ENCODE peak calls at places on chromosome 5, in five cellular contexts. F is HepG2, O is K562, X is HCT116, E is GM12878. Z is an unnamed sample.

GRCh38 chr5:67283275-67283987 is 86.8 kb upstream of the CD180 start:
- DNase-seq in F (peak), O (no peak), X (no peak), E (no peak), Z (no peak)

GRCh38 chr5:148732692-148733091 is 78.4 kb upstream of the HTR4 start:
- DNase-seq in F (no peak), O (no peak), X (no peak), E (no peak), Z (no peak)

GRCh38 chr5:105392122-105392709 is 1829.6 kb upstream of the NUDT12 start:
- DNase-seq in F (peak), O (peak), X (peak), E (no peak), Z (no peak)

GRCh38 chr5:110250790-110251189 is 475.7 kb downstream of the TMEM232 start:
- DNase-seq in F (no peak), O (no peak), X (no peak), E (no peak), Z (no peak)

GRCh38 chr5:111830333-111830732 is 73.3 kb upstream of the NREP start:
- DNase-seq in F (no peak), O (no peak), X (peak), E (no peak), Z (no peak)

GRCh38 chr5:3182477-3182876 is 413.2 kb upstream of the IRX1 start:
- DNase-seq in F (no peak), O (no peak), X (no peak), E (no peak), Z (no peak)

GRCh38 chr5:97542469-97542868 is 359.4 kb upstream of the RIOK2 start:
- DNase-seq in F (no peak), O (no peak), X (no peak), E (no peak), Z (no peak)

GRCh38 chr5:179319741-179320281 is 25.4 kb downstream of the ADAMTS2 start:
- DNase-seq in F (no peak), O (no peak), X (no peak), E (no peak), Z (no peak)

GRCh38 chr5:133219296-133219695 is 167.5 kb downstream of the HSPA4 start:
- DNase-seq in F (no peak), O (no peak), X (no peak), E (no peak), Z (no peak)

GRCh38 chr5:171316258-171317121 is 7.4 kb downstream of the TLX3 start:
- DNase-seq in F (no peak), O (no peak), X (no peak), E (no peak), Z (no peak)

GRCh38 chr5:57804500-57804899 is 321.9 kb upstream of the ACTBL2 start:
- DNase-seq in F (no peak), O (no peak), X (no peak), E (no peak), Z (no peak)

GRCh38 chr5:151086905-151087360 is 6.1 kb upstream of the TNIP1 start:
- DNase-seq in F (no peak), O (no peak), X (no peak), E (no peak), Z (no peak)

GRCh38 chr5:173705512-173705825 is 89.0 kb upstream of the BOD1 start:
- DNase-seq in F (no peak), O (no peak), X (no peak), E (no peak), Z (no peak)

GRCh38 chr5:126357585-126358342 is 65.4 kb upstream of the GRAMD2B start:
- DNase-seq in F (no peak), O (no peak), X (no peak), E (no peak), Z (no peak)

GRCh38 chr5:68339921-68340321 is 124.4 kb downstream of the PIK3R1 start:
- DNase-seq in F (no peak), O (no peak), X (no peak), E (no peak), Z (no peak)

GRCh38 chr5:115072266-115073056 is 97.2 kb downstream of the TRIM36 start:
- DNase-seq in F (no peak), O (no peak), X (no peak), E (no peak), Z (no peak)

GRCh38 chr5:126400621-126401251 is 22.5 kb upstream of the GRAMD2B start:
- DNase-seq in F (no peak), O (no peak), X (no peak), E (no peak), Z (no peak)

GRCh38 chr5:145978672-145979071 is 42.3 kb downstream of the SH3RF2 start:
- DNase-seq in F (no peak), O (no peak), X (no peak), E (no peak), Z (peak)

GRCh38 chr5:149963722-149964121 is 3.2 kb downstream of the SLC26A2 start:
- DNase-seq in F (no peak), O (no peak), X (no peak), E (no peak), Z (no peak)

GRCh38 chr5:149962040-149962439 is 1.5 kb downstream of the SLC26A2 start:
- DNase-seq in F (peak), O (peak), X (no peak), E (no peak), Z (peak)

GRCh38 chr5:149960272-149961185 is at the start of gene SLC26A2:
- DNase-seq in F (peak), O (peak), X (peak), E (peak), Z (peak)

GRCh38 chr5:149961186-149961685 is 678 bp downstream of the SLC26A2 start:
- DNase-seq in F (no peak), O (no peak), X (no peak), E (no peak), Z (no peak)

GRCh38 chr5:149962601-149963300 is 2.2 kb downstream of the SLC26A2 start:
- DNase-seq in F (no peak), O (no peak), X (no peak), E (no peak), Z (no peak)
- TF ChIP-seq POLR2A in F (no peak), O (no peak), X (no peak), E (no peak), Z (no peak)

DNA sequence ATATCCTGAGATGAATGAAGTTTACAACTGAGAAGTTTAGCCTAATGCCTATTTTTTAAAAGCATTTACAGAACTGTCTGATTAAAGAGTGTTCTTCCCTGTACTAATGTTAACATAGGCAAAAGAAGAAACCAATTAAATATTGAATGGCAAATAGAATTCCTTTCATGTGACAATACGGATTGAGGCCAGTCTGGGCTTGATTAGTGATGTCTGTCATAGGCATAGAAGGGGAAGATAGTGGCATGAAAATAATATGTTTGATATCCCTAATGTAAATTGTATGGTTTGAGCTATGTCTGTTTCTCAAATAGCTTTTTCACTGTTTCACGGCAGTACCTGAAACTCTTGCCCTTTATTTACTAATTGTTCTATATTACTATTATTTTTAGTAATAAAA is 443.1 kb upstream of the CLINT1 start:
- DNase-seq in F (no peak), O (no peak), X (no peak), E (no peak), Z (no peak)
- TF ChIP-seq REST in F (no peak), O (no peak), X (no peak), E (no peak), Z (no peak)

GRCh38 chr5:59356813-59357381 is 536.6 kb downstream of the PDE4D start:
- DNase-seq in F (no peak), O (peak), X (no peak), E (no peak), Z (peak)

GRCh38 chr5:59357421-59357977 is 536.0 kb downstream of the PDE4D start:
- DNase-seq in F (no peak), O (peak), X (no peak), E (no peak), Z (peak)

GRCh38 chr5:59358005-59358404 is 535.5 kb downstream of the PDE4D start:
- DNase-seq in F (no peak), O (no peak), X (no peak), E (no peak), Z (no peak)

GRCh38 chr5:59360130-59360555 is 533.4 kb downstream of the PDE4D start:
- DNase-seq in F (no peak), O (no peak), X (no peak), E (no peak), Z (no peak)

GRCh38 chr5:59358497-59358896 is 535.0 kb downstream of the PDE4D start:
- DNase-seq in F (no peak), O (no peak), X (no peak), E (no peak), Z (no peak)
- TF ChIP-seq POLR2A in F (no peak), O (no peak), X (no peak), E (no peak), Z (no peak)

GRCh38 chr5:136811551-136811950 is 446.2 kb upstream of the TRPC7 start:
- DNase-seq in F (no peak), O (no peak), X (no peak), E (no peak), Z (no peak)
- TF ChIP-seq REST in F (no peak), O (no peak), X (no peak), E (no peak), Z (no peak)

Z was measured in A549.